ENCODE peak calls at places on chromosomes 1 and 21, in five cellular contexts. H is LoVo, C is left ventricle myocardium inferior, U is epithelial cell of esophagus, L is fibroblast of the conjunctiva. O is an unnamed sample.

GRCh38 chr1:207863893-207864535 is 46.9 kb downstream of the CD34 start:
- DNase-seq in L (no peak), U (no peak), C (no peak), H (no peak), O (no peak)

GRCh38 chr1:11067716-11068495 is 8.1 kb upstream of the SRM start:
- DNase-seq in L (no peak), H (no peak), C (no peak), U (no peak), O (no peak)

GRCh38 chr1:209576798-209577197 is 6.7 kb upstream of the CAMK1G start:
- DNase-seq in H (peak; percentile 71), L (peak; percentile 31), U (peak; percentile 81), C (peak; percentile 76), O (peak; percentile 82)

GRCh38 chr1:53371851-53372250 is 44.0 kb upstream of the LRP8 start:
- DNase-seq in U (no peak), H (no peak), C (no peak), L (no peak), O (no peak)

GRCh38 chr1:67371681-67372080 is 58.5 kb downstream of the SERBP1 start:
- DNase-seq in C (no peak), U (peak; percentile 30), H (no peak), L (no peak), O (no peak)

GRCh38 chr1:173479649-173480048 is 2.5 kb downstream of the PRDX6 start:
- DNase-seq in H (no peak), L (no peak), U (peak; percentile 33), C (no peak), O (no peak)

GRCh38 chr21:45009616-45010015 is 64.8 kb upstream of the ADARB1 start:
- DNase-seq in U (no peak), C (no peak), L (no peak), H (no peak), O (no peak)

GRCh38 chr1:244400974-244401373 is 50.7 kb downstream of the ADSS2 start:
- DNase-seq in H (no peak), C (no peak), U (no peak), L (no peak), O (no peak)

GRCh38 chr1:18557621-18558465 is 72.8 kb upstream of the PAX7 start:
- DNase-seq in C (no peak), U (peak; percentile 18), H (no peak), L (no peak), O (no peak)